ENCODE peak calls at places on chromosomes 12 and 14, in ten cellular contexts. F is CD4-positive, CD25-positive, alpha-beta regulatory T cell; T is CD8-positive, alpha-beta memory T cell; D is adipocyte; P is fibroblast of lung; X is ovary; O is aorta; U is tibial artery; N is kidney; C is lower lobe of right lung. Q is an unnamed sample.

GRCh38 chr12:113853491-113853890 is 112.6 kb downstream of the RBM19 start:
- DNase-seq in F (no peak), T (no peak), D (no peak), P (no peak), X (no peak), O (no peak), U (no peak), N (no peak), C (no peak), Q (no peak)

GRCh38 chr12:127984386-127985055 is 282.4 kb upstream of the TMEM132C start:
- DNase-seq in F (no peak), T (no peak), D (peak; percentile 21), P (no peak), X (no peak), O (no peak), U (no peak), N (no peak), C (no peak), Q (no peak)

GRCh38 chr12:108394196-108394595 is 55.1 kb upstream of the CMKLR1 start:
- DNase-seq in F (no peak), T (no peak), D (peak; percentile 89), P (peak; percentile 13), X (peak; percentile 71), O (no peak), U (peak; percentile 84), N (peak; percentile 81), C (no peak), Q (no peak)

GRCh38 chr14:99256483-99256874 is 15.5 kb downstream of the BCL11B start:
- DNase-seq in F (no peak), T (no peak), D (no peak), P (no peak), X (no peak), O (no peak), U (peak; percentile 52), N (no peak), C (no peak), Q (no peak)

GRCh38 chr12:98419101-98419794 is 96.1 kb upstream of the TMPO start:
- DNase-seq in F (no peak), T (no peak), D (no peak), P (no peak), X (peak; percentile 52), O (no peak), U (no peak), N (no peak), C (no peak), Q (no peak)

GRCh38 chr12:89470741-89471504 is 53.7 kb downstream of the GALNT4 start:
- DNase-seq in F (peak; percentile 63), T (peak; percentile 33), D (peak; percentile 71), P (peak; percentile 77), X (no peak), O (no peak), U (no peak), N (no peak), C (no peak), Q (no peak)

GRCh38 chr14:96267916-96268315 is 11.9 kb downstream of the BDKRB1 start:
- DNase-seq in F (no peak), T (no peak), D (no peak), P (no peak), X (no peak), O (no peak), U (no peak), N (no peak), C (no peak), Q (no peak)

GRCh38 chr14:101097109-101097793 is 193.7 kb upstream of the RTL1 start:
- DNase-seq in F (no peak), T (no peak), D (no peak), P (no peak), X (no peak), O (no peak), U (no peak), N (no peak), C (no peak), Q (no peak)

GRCh38 chr14:61838661-61839060 is 76.4 kb downstream of the SNAPC1 start:
- DNase-seq in F (no peak), T (no peak), D (no peak), P (peak; percentile 31), X (no peak), O (no peak), U (no peak), N (no peak), C (no peak), Q (no peak)

GRCh38 chr14:70317969-70318634 is 41.4 kb downstream of the COX16 start:
- DNase-seq in F (no peak), T (no peak), D (peak; percentile 65), P (peak; percentile 67), X (no peak), O (no peak), U (no peak), N (no peak), C (no peak), Q (peak; percentile 31)

GRCh38 chr12:127389923-127390322 is 877.0 kb upstream of the TMEM132C start:
- DNase-seq in F (no peak), T (no peak), D (peak; percentile 81), P (peak; percentile 29), X (no peak), O (no peak), U (no peak), N (no peak), C (no peak), Q (no peak)

GRCh38 chr12:52818376-52818775 is 4.5 kb upstream of the KRT4 start:
- DNase-seq in F (no peak), T (no peak), D (no peak), P (no peak), X (no peak), O (no peak), U (no peak), N (no peak), C (no peak), Q (no peak)

GRCh38 chr12:51834411-51834810 is 14.1 kb downstream of the FIGNL2 start:
- DNase-seq in F (no peak), T (no peak), D (no peak), P (no peak), X (no peak), O (no peak), U (no peak), N (no peak), C (no peak), Q (no peak)

GRCh38 chr14:70013269-70013873 is 134.2 kb downstream of the SMOC1 start:
- DNase-seq in F (no peak), T (no peak), D (no peak), P (no peak), X (no peak), O (no peak), U (no peak), N (no peak), C (no peak), Q (peak; percentile 68)

GRCh38 chr14:38718519-38718918 is 384.5 kb downstream of the SEC23A start:
- DNase-seq in F (no peak), T (no peak), D (no peak), P (no peak), X (no peak), O (no peak), U (no peak), N (no peak), C (no peak), Q (no peak)

GRCh38 chr12:20196767-20197166 is 171.6 kb upstream of the PDE3A start:
- DNase-seq in F (no peak), T (no peak), D (no peak), P (no peak), X (no peak), O (no peak), U (no peak), N (no peak), C (no peak), Q (no peak)

GRCh38 chr12:7797698-7798398 is 8.6 kb downstream of the NANOG start:
- DNase-seq in F (no peak), T (no peak), D (peak; percentile 12), P (no peak), X (no peak), O (no peak), U (no peak), N (no peak), C (no peak), Q (no peak)
- H3K36me3 ChIP-seq in F (no peaks in the 10 kb centered on the region), T (no peaks in the 10 kb centered on the region), D (no peaks in the 10 kb centered on the region), P (no peaks in the 10 kb centered on the region), X (no peaks in the 10 kb centered on the region), O (no peaks in the 10 kb centered on the region), U (no peaks in the 10 kb centered on the region), N (no peaks in the 10 kb centered on the region), C (no peaks in the 10 kb centered on the region), Q (no peaks in the 10 kb centered on the region)

DNA sequence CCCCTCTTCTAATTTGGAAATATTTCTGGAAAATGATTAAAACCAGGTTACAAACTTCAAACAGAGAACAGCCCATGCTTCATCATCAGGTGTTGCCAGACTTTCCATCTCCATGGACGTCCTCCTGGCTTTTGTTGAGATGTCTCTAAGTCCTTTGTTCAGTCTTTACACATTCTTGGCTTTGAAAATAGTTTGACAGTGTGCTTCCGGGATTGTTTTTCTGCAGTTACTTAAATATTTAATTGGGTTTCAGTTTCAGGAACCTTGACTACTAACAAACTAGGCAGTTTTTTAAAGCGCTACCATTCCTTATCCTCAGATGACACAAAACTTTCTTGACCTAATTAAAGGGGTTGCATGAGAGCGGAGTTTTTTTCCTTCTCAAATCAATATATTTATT is 47.8 kb downstream of the GOLGA5 start:
- DNase-seq in F (no peak), T (no peak), D (no peak), P (no peak), X (no peak), O (no peak), U (no peak), N (no peak), C (no peak), Q (no peak)
- H3K36me3 ChIP-seq in F (peaks cover 38% of the 10 kb centered on the region), T (peaks cover 20% of the 10 kb centered on the region), D (peaks cover 55% of the 10 kb centered on the region), P (peaks cover 3% of the 10 kb centered on the region), X (no peaks in the 10 kb centered on the region), O (peaks cover 11% of the 10 kb centered on the region), U (peaks cover 60% of the 10 kb centered on the region), N (peaks cover 10% of the 10 kb centered on the region), C (peaks cover 54% of the 10 kb centered on the region), Q (peaks cover 4% of the 10 kb centered on the region)

GRCh38 chr14:24816011-24816928 is 182.3 kb upstream of the GZMB start:
- DNase-seq in F (no peak), T (no peak), D (no peak), P (peak; percentile 20), X (no peak), O (no peak), U (no peak), N (no peak), C (no peak), Q (no peak)
- H3K36me3 ChIP-seq in F (no peaks in the 10 kb centered on the region), T (no peaks in the 10 kb centered on the region), D (no peaks in the 10 kb centered on the region), P (no peaks in the 10 kb centered on the region), X (no peaks in the 10 kb centered on the region), O (no peaks in the 10 kb centered on the region), U (no peaks in the 10 kb centered on the region), N (no peaks in the 10 kb centered on the region), C (no peaks in the 10 kb centered on the region), Q (no peaks in the 10 kb centered on the region)

DNA sequence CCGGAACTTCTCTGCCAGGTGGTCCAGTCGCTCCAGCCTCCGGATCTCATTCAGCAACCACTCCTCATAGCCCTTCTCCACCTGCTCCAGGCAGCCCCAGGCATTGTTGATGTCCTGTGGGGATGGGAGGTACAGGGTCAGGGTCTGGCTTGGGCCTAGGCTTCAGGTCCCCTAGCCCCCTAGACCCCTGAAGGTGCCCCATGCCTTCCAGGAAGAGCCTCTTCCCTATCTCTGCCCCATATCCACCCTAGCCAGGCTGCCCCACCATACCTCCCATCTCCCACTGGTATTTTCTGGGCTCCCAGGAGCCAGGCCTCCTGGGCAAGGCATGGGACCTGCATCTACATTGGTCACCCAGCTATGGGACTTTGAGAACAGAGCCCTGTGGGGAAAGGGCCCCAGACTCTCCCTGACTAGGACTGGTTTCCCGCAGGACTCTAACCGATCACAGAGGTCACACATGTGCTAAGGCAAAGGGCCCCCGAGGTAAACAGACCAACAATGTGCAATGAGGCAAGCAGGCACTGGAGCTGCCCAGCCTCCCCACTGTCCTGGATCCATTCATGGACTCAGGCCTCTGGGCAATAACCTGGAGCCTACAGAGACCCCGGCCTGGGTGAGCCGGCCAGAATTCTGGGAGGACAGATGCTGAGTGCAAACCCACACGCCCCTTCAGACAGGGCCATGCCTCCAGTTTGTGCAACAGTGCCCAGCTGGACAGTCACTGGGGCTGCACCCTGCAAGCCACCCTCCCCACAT is 88.8 kb downstream of the ACTN1 start:
- DNase-seq in F (no peak), T (no peak), D (no peak), P (no peak), X (no peak), O (no peak), U (peak; percentile 64), N (peak; percentile 37), C (no peak), Q (no peak)
- H3K36me3 ChIP-seq in F (peaks cover 39% of the 10 kb centered on the region), T (peaks cover 16% of the 10 kb centered on the region), D (peaks cover 87% of the 10 kb centered on the region), P (peaks cover 48% of the 10 kb centered on the region), X (no peaks in the 10 kb centered on the region), O (peaks cover 19% of the 10 kb centered on the region), U (peaks cover 97% of the 10 kb centered on the region), N (peaks cover 3% of the 10 kb centered on the region), C (peaks cover 93% of the 10 kb centered on the region), Q (peaks cover 54% of the 10 kb centered on the region)

Q was measured in HAP-1.